ENCODE peak calls at places on chromosome 13, in four cellular contexts. Q, A, C and W are unnamed samples.

GRCh38 chr13:97113231-97114001 is 108.7 kb upstream of the MBNL2 start:
- DNase-seq in C (no peak), Q (no peak), A (no peak), W (no peak)

GRCh38 chr13:36456577-36456976 is 24.3 kb downstream of the CCNA1 start:
- DNase-seq in A (peak; percentile 6), Q (no peak), C (no peak), W (no peak)

GRCh38 chr13:34678154-34678553 is 263.9 kb upstream of the NBEA start:
- DNase-seq in A (peak; percentile 73), C (no peak), Q (no peak), W (peak; percentile 56)

GRCh38 chr13:29877456-29878096 is 27.2 kb upstream of the UBL3 start:
- DNase-seq in A (no peak), Q (no peak), C (no peak), W (no peak)

GRCh38 chr13:112058519-112058873 is 8.5 kb upstream of the SOX1 start:
- DNase-seq in A (no peak), Q (no peak), C (no peak), W (no peak)

GRCh38 chr13:43240278-43240677 is 216.9 kb downstream of the DNAJC15 start:
- DNase-seq in C (no peak), Q (no peak), A (no peak), W (no peak)

GRCh38 chr13:109105899-109106298 is 476.5 kb downstream of the MYO16 start:
- DNase-seq in Q (no peak), A (no peak), C (peak; percentile 38), W (peak; percentile 32)

GRCh38 chr13:113859311-113860050 is 4.4 kb downstream of the GAS6 start:
- DNase-seq in Q (no peak), A (no peak), C (no peak), W (no peak)

GRCh38 chr13:76225815-76226489 is 589.8 kb downstream of the LMO7 start:
- DNase-seq in Q (no peak), A (peak; percentile 60), C (peak; percentile 69), W (peak; percentile 69)

GRCh38 chr13:42946927-42947326 is 45.1 kb downstream of the EPSTI1 start:
- DNase-seq in Q (no peak), C (peak; percentile 78), A (no peak), W (peak; percentile 78)